ENCODE peak calls at places on chromosomes 11 and 22, in eight cellular contexts. One of them, this sample, is unnamed.

GRCh38 chr11:29957406-29957805 is 59.4 kb downstream of the KCNA4 start:
- DNase-seq in DND-41: no peak
- DNase-seq in SK-N-SH: no peak
- DNase-seq in A549: no peak
- DNase-seq in astrocyte: no peak
- DNase-seq in mesendoderm: peak; percentile 73
- DNase-seq in fibroblast of lung: no peak
- DNase-seq in body of pancreas: no peak
- DNase-seq in this sample: no peak

GRCh38 chr11:125072961-125073590 is 10.0 kb downstream of the SLC37A2 start:
- DNase-seq in mesendoderm: no peak
- DNase-seq in A549: no peak
- DNase-seq in SK-N-SH: no peak
- DNase-seq in astrocyte: no peak
- DNase-seq in fibroblast of lung: no peak
- DNase-seq in body of pancreas: no peak
- DNase-seq in DND-41: no peak
- DNase-seq in this sample: no peak

GRCh38 chr22:41780714-41781507 is 19.6 kb upstream of the CCDC134 start:
- DNase-seq in mesendoderm: peak; percentile 28
- DNase-seq in body of pancreas: peak; percentile 28
- DNase-seq in SK-N-SH: no peak
- DNase-seq in astrocyte: peak; percentile 37
- DNase-seq in fibroblast of lung: peak; percentile 50
- DNase-seq in A549: no peak
- DNase-seq in DND-41: peak; percentile 71
- DNase-seq in this sample: no peak

GRCh38 chr11:369336-370018 is at the start of gene B4GALNT4:
- DNase-seq in fibroblast of lung: peak; percentile 38
- DNase-seq in mesendoderm: no peak
- DNase-seq in DND-41: no peak
- DNase-seq in astrocyte: no peak
- DNase-seq in SK-N-SH: peak; percentile 99
- DNase-seq in A549: peak; percentile 68
- DNase-seq in body of pancreas: peak; percentile 35
- DNase-seq in this sample: no peak

GRCh38 chr11:78312712-78313111 is 104.9 kb downstream of the GAB2 start:
- DNase-seq in SK-N-SH: no peak
- DNase-seq in DND-41: no peak
- DNase-seq in astrocyte: no peak
- DNase-seq in body of pancreas: no peak
- DNase-seq in mesendoderm: no peak
- DNase-seq in A549: no peak
- DNase-seq in fibroblast of lung: no peak
- DNase-seq in this sample: no peak

GRCh38 chr11:79663012-79663411 is 222.2 kb upstream of the TENM4 start:
- DNase-seq in astrocyte: no peak
- DNase-seq in A549: no peak
- DNase-seq in DND-41: no peak
- DNase-seq in SK-N-SH: no peak
- DNase-seq in mesendoderm: no peak
- DNase-seq in body of pancreas: no peak
- DNase-seq in fibroblast of lung: no peak
- DNase-seq in this sample: no peak

GRCh38 chr11:27313157-27313821 is 49.7 kb downstream of the CCDC34 start:
- DNase-seq in fibroblast of lung: no peak
- DNase-seq in DND-41: no peak
- DNase-seq in body of pancreas: no peak
- DNase-seq in astrocyte: no peak
- DNase-seq in SK-N-SH: peak; percentile 54
- DNase-seq in mesendoderm: no peak
- DNase-seq in A549: no peak
- DNase-seq in this sample: no peak

GRCh38 chr11:40877256-40877655 is 582.2 kb downstream of the LRRC4C start:
- DNase-seq in A549: no peak
- DNase-seq in astrocyte: peak; percentile 56
- DNase-seq in SK-N-SH: no peak
- DNase-seq in DND-41: no peak
- DNase-seq in mesendoderm: peak; percentile 30
- DNase-seq in body of pancreas: no peak
- DNase-seq in fibroblast of lung: peak; percentile 68
- DNase-seq in this sample: peak; percentile 59

GRCh38 chr11:1508986-1509385 is 22.4 kb upstream of the MOB2 start:
- DNase-seq in fibroblast of lung: no peak
- DNase-seq in astrocyte: no peak
- DNase-seq in DND-41: no peak
- DNase-seq in mesendoderm: no peak
- DNase-seq in body of pancreas: no peak
- DNase-seq in SK-N-SH: no peak
- DNase-seq in A549: no peak
- DNase-seq in this sample: no peak

GRCh38 chr11:31768744-31769143 is 42.4 kb downstream of the PAX6 start:
- DNase-seq in SK-N-SH: no peak
- DNase-seq in DND-41: no peak
- DNase-seq in body of pancreas: no peak
- DNase-seq in A549: no peak
- DNase-seq in astrocyte: no peak
- DNase-seq in mesendoderm: no peak
- DNase-seq in fibroblast of lung: no peak
- DNase-seq in this sample: no peak

GRCh38 chr22:20494978-20495860 is at the start of gene KLHL22:
- DNase-seq in body of pancreas: peak; percentile 52
- DNase-seq in SK-N-SH: peak; percentile 88
- DNase-seq in astrocyte: peak; percentile 29
- DNase-seq in fibroblast of lung: peak; percentile 38
- DNase-seq in A549: no peak
- DNase-seq in DND-41: peak; percentile 31
- DNase-seq in mesendoderm: peak; percentile 41
- DNase-seq in this sample: no peak

GRCh38 chr11:8262552-8263108 is 1.0 kb downstream of the LMO1 start:
- DNase-seq in fibroblast of lung: peak; percentile 79
- DNase-seq in SK-N-SH: no peak
- DNase-seq in mesendoderm: peak; percentile 76
- DNase-seq in DND-41: no peak
- DNase-seq in body of pancreas: peak; percentile 58
- DNase-seq in astrocyte: peak; percentile 69
- DNase-seq in A549: peak; percentile 41
- DNase-seq in this sample: no peak

GRCh38 chr11:68082478-68082877 is 38.7 kb downstream of the CHKA start:
- DNase-seq in mesendoderm: no peak
- DNase-seq in DND-41: no peak
- DNase-seq in A549: no peak
- DNase-seq in fibroblast of lung: no peak
- DNase-seq in SK-N-SH: no peak
- DNase-seq in body of pancreas: no peak
- DNase-seq in astrocyte: no peak
- DNase-seq in this sample: no peak

GRCh38 chr22:22446527-22446926 is 62.0 kb downstream of the ZNF280B start:
- DNase-seq in DND-41: no peak
- DNase-seq in mesendoderm: no peak
- DNase-seq in body of pancreas: no peak
- DNase-seq in fibroblast of lung: peak; percentile 13
- DNase-seq in A549: no peak
- DNase-seq in astrocyte: peak; percentile 6
- DNase-seq in SK-N-SH: no peak
- DNase-seq in this sample: no peak

GRCh38 chr11:126880872-126881271 is 119.7 kb downstream of the KIRREL3 start:
- DNase-seq in DND-41: no peak
- DNase-seq in body of pancreas: no peak
- DNase-seq in fibroblast of lung: no peak
- DNase-seq in astrocyte: no peak
- DNase-seq in mesendoderm: no peak
- DNase-seq in A549: no peak
- DNase-seq in SK-N-SH: no peak
- DNase-seq in this sample: no peak

GRCh38 chr22:50313021-50313420 is 5.6 kb upstream of the PLXNB2 start:
- DNase-seq in A549: no peak
- DNase-seq in fibroblast of lung: no peak
- DNase-seq in body of pancreas: no peak
- DNase-seq in DND-41: no peak
- DNase-seq in SK-N-SH: no peak
- DNase-seq in astrocyte: no peak
- DNase-seq in mesendoderm: no peak
- DNase-seq in this sample: no peak

GRCh38 chr11:17519031-17519430 is 25.2 kb downstream of the USH1C start:
- DNase-seq in SK-N-SH: no peak
- DNase-seq in mesendoderm: no peak
- DNase-seq in astrocyte: no peak
- DNase-seq in fibroblast of lung: no peak
- DNase-seq in body of pancreas: no peak
- DNase-seq in DND-41: no peak
- DNase-seq in A549: no peak
- DNase-seq in this sample: no peak

GRCh38 chr22:19766506-19767426 is 6.2 kb downstream of the TBX1 start:
- DNase-seq in body of pancreas: peak; percentile 67
- DNase-seq in SK-N-SH: peak; percentile 78
- DNase-seq in DND-41: peak; percentile 80
- DNase-seq in A549: no peak
- DNase-seq in astrocyte: no peak
- DNase-seq in fibroblast of lung: no peak
- DNase-seq in mesendoderm: peak; percentile 71
- DNase-seq in this sample: peak; percentile 64

GRCh38 chr11:19173964-19174638 is 27.7 kb downstream of the CSRP3 start:
- DNase-seq in astrocyte: no peak
- DNase-seq in SK-N-SH: no peak
- DNase-seq in A549: no peak
- DNase-seq in mesendoderm: no peak
- DNase-seq in fibroblast of lung: no peak
- DNase-seq in DND-41: no peak
- DNase-seq in body of pancreas: no peak
- DNase-seq in this sample: no peak

GRCh38 chr11:133935551-133935910 is 21.2 kb downstream of the IGSF9B start:
- DNase-seq in A549: no peak
- DNase-seq in SK-N-SH: no peak
- DNase-seq in mesendoderm: no peak
- DNase-seq in body of pancreas: no peak
- DNase-seq in astrocyte: no peak
- DNase-seq in fibroblast of lung: no peak
- DNase-seq in DND-41: no peak
- DNase-seq in this sample: no peak

GRCh38 chr22:38657248-38657909 is 941 bp downstream of the CBY1 start:
- DNase-seq in body of pancreas: peak; percentile 56
- DNase-seq in mesendoderm: peak; percentile 51
- DNase-seq in DND-41: peak; percentile 51
- DNase-seq in A549: peak; percentile 3
- DNase-seq in fibroblast of lung: peak; percentile 32
- DNase-seq in astrocyte: no peak
- DNase-seq in SK-N-SH: peak; percentile 31
- DNase-seq in this sample: peak; percentile 8

GRCh38 chr11:62400281-62400680 is 18.6 kb upstream of the SCGB1A1 start:
- DNase-seq in SK-N-SH: no peak
- DNase-seq in A549: no peak
- DNase-seq in body of pancreas: no peak
- DNase-seq in mesendoderm: no peak
- DNase-seq in DND-41: no peak
- DNase-seq in fibroblast of lung: no peak
- DNase-seq in astrocyte: no peak
- DNase-seq in this sample: no peak
- H3K4me1 ChIP-seq in SK-N-SH: peaks cover 55% of the 10 kb centered on the region
- H3K4me1 ChIP-seq in A549: peaks cover 25% of the 10 kb centered on the region
- H3K4me1 ChIP-seq in body of pancreas: peaks cover 13% of the 10 kb centered on the region
- H3K4me1 ChIP-seq in mesendoderm: peaks cover 3% of the 10 kb centered on the region
- H3K4me1 ChIP-seq in DND-41: peaks cover 5% of the 10 kb centered on the region
- H3K4me1 ChIP-seq in fibroblast of lung: peaks cover 29% of the 10 kb centered on the region
- H3K4me1 ChIP-seq in astrocyte: peaks cover 16% of the 10 kb centered on the region
- H3K4me1 ChIP-seq in this sample: no peaks in the 10 kb centered on the region

GRCh38 chr11:12170501-12170900 is 60.1 kb downstream of the MICAL2 start:
- DNase-seq in fibroblast of lung: no peak
- DNase-seq in SK-N-SH: no peak
- DNase-seq in body of pancreas: no peak
- DNase-seq in A549: no peak
- DNase-seq in astrocyte: no peak
- DNase-seq in DND-41: no peak
- DNase-seq in mesendoderm: no peak
- DNase-seq in this sample: no peak

GRCh38 chr11:12172493-12173013 is 62.2 kb downstream of the MICAL2 start:
- DNase-seq in fibroblast of lung: no peak
- DNase-seq in A549: no peak
- DNase-seq in DND-41: no peak
- DNase-seq in astrocyte: no peak
- DNase-seq in mesendoderm: no peak
- DNase-seq in body of pancreas: no peak
- DNase-seq in SK-N-SH: no peak
- DNase-seq in this sample: no peak

GRCh38 chr11:12169822-12170221 is 59.4 kb downstream of the MICAL2 start:
- DNase-seq in body of pancreas: no peak
- DNase-seq in A549: no peak
- DNase-seq in mesendoderm: no peak
- DNase-seq in fibroblast of lung: no peak
- DNase-seq in astrocyte: no peak
- DNase-seq in SK-N-SH: no peak
- DNase-seq in DND-41: no peak
- DNase-seq in this sample: no peak

GRCh38 chr11:12171921-12172320 is 61.5 kb downstream of the MICAL2 start:
- DNase-seq in DND-41: no peak
- DNase-seq in mesendoderm: no peak
- DNase-seq in astrocyte: no peak
- DNase-seq in fibroblast of lung: no peak
- DNase-seq in body of pancreas: no peak
- DNase-seq in A549: no peak
- DNase-seq in SK-N-SH: no peak
- DNase-seq in this sample: no peak

DNA sequence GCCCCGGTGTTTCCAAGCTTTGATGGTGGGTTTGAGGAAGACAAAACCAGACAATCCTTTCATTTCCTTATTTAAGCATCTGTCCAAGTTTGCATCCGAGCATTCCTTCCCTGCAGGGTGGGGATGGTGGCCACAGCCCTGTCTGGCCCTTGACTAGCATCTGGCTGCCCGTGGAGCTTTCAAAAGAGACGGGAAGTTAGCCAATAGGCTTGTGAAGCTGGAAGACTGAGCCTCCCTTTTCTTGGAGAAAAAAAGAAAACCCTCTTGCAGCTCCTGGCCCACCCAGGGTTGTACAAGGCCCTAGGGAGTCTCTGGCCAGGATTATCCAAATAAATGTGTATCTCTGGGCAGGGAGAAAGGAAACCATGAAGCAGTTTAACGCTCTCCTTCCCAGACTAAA is 60.6 kb downstream of the MICAL2 start:
- DNase-seq in astrocyte: peak; percentile 79
- DNase-seq in A549: no peak
- DNase-seq in SK-N-SH: no peak
- DNase-seq in mesendoderm: no peak
- DNase-seq in fibroblast of lung: peak; percentile 86
- DNase-seq in DND-41: no peak
- DNase-seq in body of pancreas: no peak
- DNase-seq in this sample: no peak
- H3K4me1 ChIP-seq in astrocyte: peaks cover 61% of the 10 kb centered on the region
- H3K4me1 ChIP-seq in A549: peaks cover 83% of the 10 kb centered on the region
- H3K4me1 ChIP-seq in SK-N-SH: peaks cover 4% of the 10 kb centered on the region
- H3K4me1 ChIP-seq in mesendoderm: peaks cover 2% of the 10 kb centered on the region
- H3K4me1 ChIP-seq in fibroblast of lung: peaks cover 26% of the 10 kb centered on the region
- H3K4me1 ChIP-seq in DND-41: no peaks in the 10 kb centered on the region
- H3K4me1 ChIP-seq in body of pancreas: no peaks in the 10 kb centered on the region
- H3K4me1 ChIP-seq in this sample: peaks cover 56% of the 10 kb centered on the region

GRCh38 chr11:39641749-39642148 is 1817.7 kb downstream of the LRRC4C start:
- DNase-seq in astrocyte: no peak
- DNase-seq in fibroblast of lung: peak; percentile 8
- DNase-seq in SK-N-SH: no peak
- DNase-seq in mesendoderm: no peak
- DNase-seq in A549: no peak
- DNase-seq in body of pancreas: no peak
- DNase-seq in DND-41: no peak
- DNase-seq in this sample: no peak
- H3K4me1 ChIP-seq in astrocyte: no peaks in the 10 kb centered on the region
- H3K4me1 ChIP-seq in fibroblast of lung: no peaks in the 10 kb centered on the region
- H3K4me1 ChIP-seq in SK-N-SH: no peaks in the 10 kb centered on the region
- H3K4me1 ChIP-seq in mesendoderm: no peaks in the 10 kb centered on the region
- H3K4me1 ChIP-seq in A549: no peaks in the 10 kb centered on the region
- H3K4me1 ChIP-seq in body of pancreas: no peaks in the 10 kb centered on the region
- H3K4me1 ChIP-seq in DND-41: no peaks in the 10 kb centered on the region
- H3K4me1 ChIP-seq in this sample: no peaks in the 10 kb centered on the region

GRCh38 chr11:75841739-75842138 is 26.7 kb downstream of the UVRAG start:
- DNase-seq in DND-41: no peak
- DNase-seq in mesendoderm: no peak
- DNase-seq in astrocyte: no peak
- DNase-seq in fibroblast of lung: no peak
- DNase-seq in SK-N-SH: peak; percentile 34
- DNase-seq in body of pancreas: no peak
- DNase-seq in A549: no peak
- DNase-seq in this sample: no peak
- H3K4me1 ChIP-seq in DND-41: no peaks in the 10 kb centered on the region
- H3K4me1 ChIP-seq in mesendoderm: no peaks in the 10 kb centered on the region
- H3K4me1 ChIP-seq in astrocyte: no peaks in the 10 kb centered on the region
- H3K4me1 ChIP-seq in fibroblast of lung: no peaks in the 10 kb centered on the region
- H3K4me1 ChIP-seq in SK-N-SH: peaks cover 8% of the 10 kb centered on the region
- H3K4me1 ChIP-seq in body of pancreas: peaks cover 13% of the 10 kb centered on the region
- H3K4me1 ChIP-seq in A549: peaks cover 12% of the 10 kb centered on the region
- H3K4me1 ChIP-seq in this sample: peaks cover 14% of the 10 kb centered on the region

This sample was measured in foreskin keratinocyte.